ENCODE peak calls at places on chromosomes 16 and 17, in eight cellular contexts. Z, R, Q, U, S, A, H and O are unnamed samples.

GRCh38 chr16:48366165-48367093 is 18.8 kb downstream of the SIAH1 start:
- DNase-seq in Z (peak), R (no peak), Q (no peak), U (peak), S (peak), A (peak), H (peak), O (no peak)

GRCh38 chr16:85253127-85253941 is 141.1 kb upstream of the CIBAR2 start:
- DNase-seq in Z (no peak), R (no peak), Q (no peak), U (peak), S (peak), A (peak), H (no peak), O (peak)

GRCh38 chr16:67842509-67843342 is 606 bp downstream of the THAP11 start:
- DNase-seq in Z (peak), R (no peak), Q (no peak), U (peak), S (peak), A (peak), H (no peak), O (peak)

GRCh38 chr16:85719605-85720318 is 31.0 kb upstream of the GINS2 start:
- DNase-seq in Z (no peak), R (no peak), Q (no peak), U (no peak), S (no peak), A (no peak), H (no peak), O (no peak)

GRCh38 chr17:33028778-33029177 is 37.1 kb downstream of the SPACA3 start:
- DNase-seq in Z (no peak), R (no peak), Q (no peak), U (no peak), S (no peak), A (no peak), H (no peak), O (no peak)

GRCh38 chr16:14350081-14350480 is 279.0 kb downstream of the MRTFB start:
- DNase-seq in Z (no peak), R (no peak), Q (peak), U (no peak), S (no peak), A (no peak), H (no peak), O (no peak)

GRCh38 chr16:89395150-89396142 is 94.9 kb downstream of the ANKRD11 start:
- DNase-seq in Z (peak), R (peak), Q (no peak), U (peak), S (peak), A (no peak), H (no peak), O (peak)

GRCh38 chr17:50462446-50462845 is 6.2 kb downstream of the CHAD start:
- DNase-seq in Z (no peak), R (no peak), Q (no peak), U (no peak), S (no peak), A (no peak), H (no peak), O (peak)

GRCh38 chr17:17036520-17036998 is 5.7 kb upstream of the MPRIP start:
- DNase-seq in Z (no peak), R (no peak), Q (no peak), U (peak), S (no peak), A (no peak), H (no peak), O (peak)

GRCh38 chr16:5581963-5582362 is 484.4 kb upstream of the EEF2KMT start:
- DNase-seq in Z (no peak), R (no peak), Q (no peak), U (no peak), S (no peak), A (no peak), H (no peak), O (peak)

GRCh38 chr16:15671530-15672117 is 21.6 kb downstream of the NDE1 start:
- DNase-seq in Z (no peak), R (no peak), Q (no peak), U (no peak), S (no peak), A (no peak), H (peak), O (no peak)

GRCh38 chr16:51880776-51881175 is 666.2 kb downstream of the TOX3 start:
- DNase-seq in Z (peak), R (no peak), Q (no peak), U (peak), S (peak), A (no peak), H (no peak), O (no peak)

GRCh38 chr17:3994221-3994576 is 30.0 kb upstream of the ATP2A3 start:
- DNase-seq in Z (no peak), R (no peak), Q (no peak), U (no peak), S (no peak), A (no peak), H (no peak), O (no peak)

GRCh38 chr17:82959990-82960418 is 119.4 kb upstream of the METRNL start:
- DNase-seq in Z (no peak), R (no peak), Q (no peak), U (no peak), S (no peak), A (no peak), H (no peak), O (no peak)

GRCh38 chr16:74558873-74559272 is 48.0 kb downstream of the GLG1 start:
- DNase-seq in Z (no peak), R (no peak), Q (no peak), U (no peak), S (no peak), A (no peak), H (no peak), O (no peak)

GRCh38 chr16:57619606-57620315 is 8.7 kb upstream of the ADGRG1 start:
- DNase-seq in Z (no peak), R (no peak), Q (no peak), U (no peak), S (no peak), A (no peak), H (peak), O (peak)

GRCh38 chr17:72250206-72250605 is 129.4 kb downstream of the SOX9 start:
- DNase-seq in Z (no peak), R (no peak), Q (no peak), U (no peak), S (no peak), A (no peak), H (no peak), O (no peak)

GRCh38 chr16:84595052-84595481 is 22.8 kb downstream of the COTL1 start:
- DNase-seq in Z (no peak), R (no peak), Q (no peak), U (peak), S (no peak), A (no peak), H (no peak), O (peak)

GRCh38 chr17:50432125-50432762 is 6.2 kb downstream of the ACSF2 start:
- DNase-seq in Z (no peak), R (no peak), Q (no peak), U (no peak), S (no peak), A (no peak), H (no peak), O (no peak)

GRCh38 chr16:56190903-56191806 is at the start of gene GNAO1:
- DNase-seq in Z (peak), R (no peak), Q (no peak), U (peak), S (peak), A (peak), H (peak), O (peak)

GRCh38 chr16:26645629-26646028 is 421.1 kb upstream of the C16orf82 start:
- DNase-seq in Z (no peak), R (no peak), Q (no peak), U (no peak), S (no peak), A (peak), H (no peak), O (no peak)

GRCh38 chr17:78125138-78125913 is 3.2 kb downstream of the TMC6 start:
- DNase-seq in Z (no peak), R (no peak), Q (no peak), U (no peak), S (no peak), A (no peak), H (no peak), O (peak)

GRCh38 chr17:38663125-38663751 is 11.5 kb downstream of the EPOP start:
- DNase-seq in Z (peak), R (no peak), Q (peak), U (peak), S (peak), A (peak), H (peak), O (peak)

GRCh38 chr16:50881953-50882352 is 140.1 kb downstream of the CYLD start:
- DNase-seq in Z (no peak), R (no peak), Q (no peak), U (no peak), S (no peak), A (no peak), H (no peak), O (no peak)

GRCh38 chr16:58020628-58021521 is 4.7 kb upstream of the MMP15 start:
- DNase-seq in Z (peak), R (peak), Q (no peak), U (peak), S (peak), A (no peak), H (no peak), O (no peak)

GRCh38 chr17:62064791-62065563 is at the start of gene MED13:
- DNase-seq in Z (peak), R (peak), Q (peak), U (peak), S (peak), A (peak), H (peak), O (peak)

GRCh38 chr17:33113281-33114010 is 121.8 kb downstream of the SPACA3 start:
- DNase-seq in Z (no peak), R (no peak), Q (no peak), U (peak), S (no peak), A (no peak), H (no peak), O (no peak)

GRCh38 chr16:72787519-72788268 is 260.2 kb downstream of the ZFHX3 start:
- DNase-seq in Z (peak), R (peak), Q (no peak), U (peak), S (peak), A (peak), H (no peak), O (peak)

GRCh38 chr17:4950757-4951204 is at the start of gene ENO3:
- DNase-seq in Z (no peak), R (no peak), Q (no peak), U (no peak), S (no peak), A (no peak), H (no peak), O (peak)